ENCODE peak calls at places on chromosomes 4 and X, in four cellular contexts. One of them, this sample, is unnamed.
A peak's percentile ranks its signal among the peaks of the same experiment; 100 is the strongest.

GRCh38 chr4:576991-577498 is 950 bp upstream of the TMEM271 start:
- DNase-seq in HL-60: no peak
- DNase-seq in AG04450: no peak
- DNase-seq in DND-41: no peak
- DNase-seq in this sample: no peak

GRCh38 chr4:142267101-142267500 is 579.0 kb downstream of the INPP4B start:
- DNase-seq in HL-60: no peak
- DNase-seq in AG04450: no peak
- DNase-seq in DND-41: no peak
- DNase-seq in this sample: no peak

GRCh38 chrX:117860517-117860916 is 256.1 kb downstream of the KLHL13 start:
- DNase-seq in HL-60: no peak
- DNase-seq in AG04450: no peak
- DNase-seq in DND-41: no peak
- DNase-seq in this sample: no peak

GRCh38 chr4:1500966-1501753 is 94.9 kb upstream of the NKX1-1 start:
- DNase-seq in HL-60: no peak
- DNase-seq in AG04450: no peak
- DNase-seq in DND-41: no peak
- DNase-seq in this sample: no peak

GRCh38 chr4:139455187-139455586 is 1.3 kb downstream of the RAB33B start:
- DNase-seq in HL-60: no peak
- DNase-seq in AG04450: no peak
- DNase-seq in DND-41: no peak
- DNase-seq in this sample: no peak

GRCh38 chrX:143633530-143634372 is 2.1 kb downstream of the SLITRK4 start:
- DNase-seq in HL-60: no peak
- DNase-seq in AG04450: no peak
- DNase-seq in DND-41: no peak
- DNase-seq in this sample: no peak

GRCh38 chr4:173527103-173527876 is 2.7 kb downstream of the HAND2 start:
- DNase-seq in HL-60: no peak
- DNase-seq in AG04450: no peak
- DNase-seq in DND-41: no peak
- DNase-seq in this sample: no peak

GRCh38 chr4:149499726-149500125 is 315.9 kb downstream of the IQCM start:
- DNase-seq in HL-60: no peak
- DNase-seq in AG04450: no peak
- DNase-seq in DND-41: no peak
- DNase-seq in this sample: no peak

GRCh38 chr4:118589471-118590055 is 95.6 kb upstream of the METTL14 start:
- DNase-seq in HL-60: peak; percentile 11
- DNase-seq in AG04450: no peak
- DNase-seq in DND-41: no peak
- DNase-seq in this sample: no peak

GRCh38 chr4:128858875-128859696 is 49.6 kb downstream of the JADE1 start:
- DNase-seq in HL-60: no peak
- DNase-seq in AG04450: peak; percentile 58
- DNase-seq in DND-41: no peak
- DNase-seq in this sample: peak; percentile 42

GRCh38 chrX:129540725-129541184 is 696 bp downstream of the OCRL start:
- DNase-seq in HL-60: peak; percentile 35
- DNase-seq in AG04450: no peak
- DNase-seq in DND-41: peak; percentile 16
- DNase-seq in this sample: no peak

GRCh38 chrX:7117587-7117986 is 29.9 kb upstream of the STS start:
- DNase-seq in HL-60: no peak
- DNase-seq in AG04450: no peak
- DNase-seq in DND-41: no peak
- DNase-seq in this sample: no peak

GRCh38 chrX:20947411-20947912 is 426.8 kb upstream of the CNKSR2 start:
- DNase-seq in HL-60: no peak
- DNase-seq in AG04450: no peak
- DNase-seq in DND-41: no peak
- DNase-seq in this sample: no peak

GRCh38 chr4:74772106-74772505 is 22.2 kb downstream of the BTC start:
- DNase-seq in HL-60: no peak
- DNase-seq in AG04450: no peak
- DNase-seq in DND-41: no peak
- DNase-seq in this sample: no peak

GRCh38 chr4:76341063-76341462 is 34.5 kb downstream of the STBD1 start:
- DNase-seq in HL-60: peak; percentile 57
- DNase-seq in AG04450: peak; percentile 8
- DNase-seq in DND-41: no peak
- DNase-seq in this sample: peak; percentile 88

GRCh38 chr4:55906999-55907398 is 41.7 kb upstream of the CEP135 start:
- DNase-seq in HL-60: no peak
- DNase-seq in AG04450: no peak
- DNase-seq in DND-41: no peak
- DNase-seq in this sample: no peak

GRCh38 chrX:13396887-13397286 is 77.0 kb upstream of the ATXN3L start:
- DNase-seq in HL-60: no peak
- DNase-seq in AG04450: no peak
- DNase-seq in DND-41: no peak
- DNase-seq in this sample: peak; percentile 64

GRCh38 chr4:57324673-57325307 is 214.6 kb upstream of the IGFBP7 start:
- DNase-seq in HL-60: no peak
- DNase-seq in AG04450: no peak
- DNase-seq in DND-41: no peak
- DNase-seq in this sample: no peak

GRCh38 chr4:15003441-15003890 is 1.2 kb downstream of the CPEB2 start:
- DNase-seq in HL-60: no peak
- DNase-seq in AG04450: no peak
- DNase-seq in DND-41: peak; percentile 47
- DNase-seq in this sample: peak; percentile 50

GRCh38 chr4:105014242-105015031 is 132.2 kb upstream of the TET2 start:
- DNase-seq in HL-60: peak; percentile 67
- DNase-seq in AG04450: no peak
- DNase-seq in DND-41: no peak
- DNase-seq in this sample: no peak

GRCh38 chr4:45442466-45442865 is 681.4 kb downstream of the GABRG1 start:
- DNase-seq in HL-60: no peak
- DNase-seq in AG04450: no peak
- DNase-seq in DND-41: no peak
- DNase-seq in this sample: peak; percentile 43

GRCh38 chrX:72029473-72030411 is 102.0 kb downstream of the RTL5 start:
- DNase-seq in HL-60: no peak
- DNase-seq in AG04450: peak; percentile 56
- DNase-seq in DND-41: no peak
- DNase-seq in this sample: peak; percentile 73

GRCh38 chr4:139978692-139979091 is 175.3 kb downstream of the MAML3 start:
- DNase-seq in HL-60: no peak
- DNase-seq in AG04450: no peak
- DNase-seq in DND-41: peak; percentile 75
- DNase-seq in this sample: no peak

GRCh38 chr4:161803171-161803570 is 360.6 kb downstream of the FSTL5 start:
- DNase-seq in HL-60: no peak
- DNase-seq in AG04450: no peak
- DNase-seq in DND-41: no peak
- DNase-seq in this sample: no peak

GRCh38 chr4:70902577-70903281 is 560 bp downstream of the MOB1B start:
- DNase-seq in HL-60: no peak
- DNase-seq in AG04450: no peak
- DNase-seq in DND-41: peak; percentile 19
- DNase-seq in this sample: no peak

GRCh38 chr4:96260071-96260682 is 420.3 kb downstream of the PDHA2 start:
- DNase-seq in HL-60: no peak
- DNase-seq in AG04450: no peak
- DNase-seq in DND-41: no peak
- DNase-seq in this sample: peak; percentile 39

GRCh38 chr4:536351-536972 is 37.5 kb downstream of the PIGG start:
- DNase-seq in HL-60: no peak
- DNase-seq in AG04450: no peak
- DNase-seq in DND-41: no peak
- DNase-seq in this sample: no peak

GRCh38 chr4:93760284-93760683 is 68.3 kb upstream of the ATOH1 start:
- DNase-seq in HL-60: no peak
- DNase-seq in AG04450: no peak
- DNase-seq in DND-41: no peak
- DNase-seq in this sample: no peak

GRCh38 chrX:39753296-39753996 is 344.3 kb downstream of the BCOR start:
- DNase-seq in HL-60: no peak
- DNase-seq in AG04450: no peak
- DNase-seq in DND-41: no peak
- DNase-seq in this sample: peak; percentile 57

GRCh38 chr4:151489462-151490203 is 80.7 kb downstream of the FHIP1A start:
- DNase-seq in HL-60: no peak
- DNase-seq in AG04450: no peak
- DNase-seq in DND-41: no peak
- DNase-seq in this sample: no peak

GRCh38 chrX:135520022-135520552 is 373 bp upstream of the INTS6L start:
- DNase-seq in HL-60: no peak
- DNase-seq in AG04450: peak; percentile 16
- DNase-seq in DND-41: no peak
- DNase-seq in this sample: peak; percentile 76

GRCh38 chrX:40245411-40246140 is 147.8 kb upstream of the BCOR start:
- DNase-seq in HL-60: no peak
- DNase-seq in AG04450: no peak
- DNase-seq in DND-41: no peak
- DNase-seq in this sample: peak; percentile 90

GRCh38 chr4:3833326-3833989 is 67.3 kb downstream of the ADRA2C start:
- DNase-seq in HL-60: no peak
- DNase-seq in AG04450: no peak
- DNase-seq in DND-41: no peak
- DNase-seq in this sample: no peak
- TF ChIP-seq CTCF in HL-60: no peak
- TF ChIP-seq CTCF in AG04450: no peak
- TF ChIP-seq CTCF in DND-41: no peak
- TF ChIP-seq CTCF in this sample: no peak

DNA sequence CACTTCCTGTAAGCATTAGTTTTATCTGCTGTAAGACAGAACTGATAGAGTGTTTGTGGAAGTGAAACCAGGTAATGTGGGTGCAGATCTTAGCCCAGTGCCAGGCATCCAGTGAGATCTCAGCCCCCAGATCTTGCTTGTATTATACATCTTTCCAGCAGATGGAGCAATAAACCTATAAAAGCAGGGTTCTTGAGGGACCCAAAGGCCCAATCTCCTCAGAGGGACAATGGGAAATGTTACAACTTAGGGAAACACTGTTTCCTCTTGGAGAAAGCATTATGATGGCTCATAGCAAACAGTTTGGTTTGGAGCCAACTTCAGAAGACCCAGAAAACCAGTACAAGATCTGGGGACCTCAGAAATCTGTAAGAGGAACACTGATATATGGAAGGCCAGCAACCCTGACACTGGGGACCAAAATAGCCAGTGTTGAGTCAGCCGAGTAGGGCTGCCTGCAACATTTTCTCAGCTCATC is 206.3 kb downstream of the SLC7A11 start:
- DNase-seq in HL-60: peak; percentile 47
- DNase-seq in AG04450: no peak
- DNase-seq in DND-41: peak; percentile 14
- DNase-seq in this sample: peak; percentile 84
- TF ChIP-seq CTCF in HL-60: peak; percentile 39
- TF ChIP-seq CTCF in AG04450: peak; percentile 68
- TF ChIP-seq CTCF in DND-41: peak; percentile 61
- TF ChIP-seq CTCF in this sample: peak; percentile 83

GRCh38 chrX:147945286-147945685 is 33.6 kb downstream of the FMR1 start:
- DNase-seq in HL-60: no peak
- DNase-seq in AG04450: no peak
- DNase-seq in DND-41: no peak
- DNase-seq in this sample: no peak
- TF ChIP-seq CTCF in HL-60: no peak
- TF ChIP-seq CTCF in AG04450: no peak
- TF ChIP-seq CTCF in DND-41: no peak
- TF ChIP-seq CTCF in this sample: no peak

GRCh38 chrX:140034916-140035315 is 69.6 kb upstream of the CXorf66 start:
- DNase-seq in HL-60: no peak
- DNase-seq in AG04450: no peak
- DNase-seq in DND-41: no peak
- DNase-seq in this sample: peak; percentile 1
- TF ChIP-seq CTCF in HL-60: no peak
- TF ChIP-seq CTCF in AG04450: peak; percentile 21
- TF ChIP-seq CTCF in DND-41: peak; percentile 31
- TF ChIP-seq CTCF in this sample: no peak

DNA sequence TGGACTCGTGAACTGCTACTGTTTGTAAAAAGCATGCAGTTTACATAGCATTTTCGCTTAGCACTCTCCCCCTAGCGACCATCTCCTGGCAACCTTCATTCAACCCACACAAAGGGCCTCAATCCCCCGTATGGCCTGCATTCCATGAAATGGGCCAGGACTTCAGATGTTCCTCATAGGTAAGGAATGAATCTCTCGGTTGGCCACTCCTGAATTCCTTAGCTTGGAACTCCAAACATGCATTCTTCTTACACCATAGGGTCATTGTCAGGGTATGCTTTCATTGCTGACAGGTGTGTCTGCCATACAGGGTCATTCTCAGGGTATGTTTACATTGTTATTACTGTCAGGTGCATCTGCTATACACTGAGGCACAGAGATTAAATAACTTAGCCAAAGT is 169.8 kb upstream of the FRMPD4 start:
- DNase-seq in HL-60: no peak
- DNase-seq in AG04450: no peak
- DNase-seq in DND-41: no peak
- DNase-seq in this sample: peak; percentile 35
- TF ChIP-seq CTCF in HL-60: no peak
- TF ChIP-seq CTCF in AG04450: no peak
- TF ChIP-seq CTCF in DND-41: no peak
- TF ChIP-seq CTCF in this sample: no peak

GRCh38 chr4:78056265-78057129 is 626 bp upstream of the FRAS1 start:
- DNase-seq in HL-60: peak; percentile 7
- DNase-seq in AG04450: no peak
- DNase-seq in DND-41: peak; percentile 72
- DNase-seq in this sample: peak; percentile 72
- TF ChIP-seq CTCF in HL-60: no peak
- TF ChIP-seq CTCF in AG04450: no peak
- TF ChIP-seq CTCF in DND-41: no peak
- TF ChIP-seq CTCF in this sample: no peak

GRCh38 chrX:115939070-115939469 is 231.5 kb upstream of the AGTR2 start:
- DNase-seq in HL-60: no peak
- DNase-seq in AG04450: no peak
- DNase-seq in DND-41: no peak
- DNase-seq in this sample: no peak
- TF ChIP-seq CTCF in HL-60: no peak
- TF ChIP-seq CTCF in AG04450: no peak
- TF ChIP-seq CTCF in DND-41: no peak
- TF ChIP-seq CTCF in this sample: no peak

GRCh38 chr4:109821186-109821585 is 5.6 kb downstream of the GAR1 start:
- DNase-seq in HL-60: no peak
- DNase-seq in AG04450: no peak
- DNase-seq in DND-41: no peak
- DNase-seq in this sample: no peak

GRCh38 chr4:109827672-109828071 is at the start of gene RRH:
- DNase-seq in HL-60: no peak
- DNase-seq in AG04450: no peak
- DNase-seq in DND-41: no peak
- DNase-seq in this sample: no peak

DNA sequence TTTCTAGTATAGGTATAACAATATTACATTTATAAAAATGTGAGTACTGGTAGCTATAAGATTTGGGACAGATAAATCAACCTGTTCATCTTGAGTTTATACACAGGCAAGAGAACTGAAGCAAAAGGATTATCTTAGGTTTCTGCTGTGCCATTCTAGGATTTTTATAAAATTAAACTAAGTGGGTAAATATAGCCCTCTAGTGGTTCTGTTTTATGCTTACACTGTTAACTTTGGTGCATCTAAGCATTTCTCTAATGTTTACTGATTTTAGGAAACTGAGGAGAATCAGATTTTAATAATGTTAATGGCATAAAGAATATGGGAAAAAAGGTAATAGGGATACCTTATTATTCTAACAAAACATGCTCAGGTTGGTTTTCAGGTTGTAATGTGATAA is 1.1 kb upstream of the RRH start:
- DNase-seq in HL-60: no peak
- DNase-seq in AG04450: no peak
- DNase-seq in DND-41: no peak
- DNase-seq in this sample: peak; percentile 57
- TF ChIP-seq CTCF in HL-60: peak; percentile 12
- TF ChIP-seq CTCF in AG04450: peak; percentile 67
- TF ChIP-seq CTCF in DND-41: peak; percentile 65
- TF ChIP-seq CTCF in this sample: peak; percentile 61